ENCODE peak calls at places on chromosomes 2 and 18, in five cellular contexts. K is OCI-LY7; P is lower lobe of right lung; O is CD8-positive, alpha-beta memory T cell; C is A549. T is an unnamed sample.
A peak's percentile ranks its signal among the peaks of the same experiment; 100 is the strongest.

GRCh38 chr2:217092710-217093379 is 233.0 kb upstream of the TNP1 start:
- DNase-seq in C (no peak), O (no peak), K (no peak), P (no peak), T (peak; percentile 51)

GRCh38 chr18:70523035-70523797 is 234.4 kb downstream of the SOCS6 start:
- DNase-seq in O (no peak), K (no peak), P (no peak), C (no peak), T (no peak)

GRCh38 chr2:120874401-120874821 is 138.7 kb downstream of the GLI2 start:
- DNase-seq in O (no peak), P (peak; percentile 29), K (no peak), C (no peak), T (no peak)

GRCh38 chr2:52269696-52270485 is 1238.0 kb upstream of the NRXN1 start:
- DNase-seq in P (no peak), K (no peak), O (no peak), C (no peak), T (no peak)

GRCh38 chr2:171930385-171930784 is 8.1 kb downstream of the HAT1 start:
- DNase-seq in O (no peak), P (no peak), K (no peak), C (no peak), T (no peak)

GRCh38 chr2:113117594-113118262 is 9.7 kb upstream of the IL1RN start:
- DNase-seq in P (peak; percentile 56), K (no peak), O (no peak), C (no peak), T (no peak)

GRCh38 chr2:150280255-150280654 is 207.2 kb downstream of the RND3 start:
- DNase-seq in K (no peak), P (no peak), C (no peak), O (no peak), T (no peak)

GRCh38 chr2:74267068-74267467 is 68.7 kb downstream of the MTHFD2 start:
- DNase-seq in K (peak; percentile 68), C (peak; percentile 56), P (no peak), O (peak; percentile 73), T (peak; percentile 14)

GRCh38 chr2:178320011-178320410 is 125.7 kb downstream of the OSBPL6 start:
- DNase-seq in K (no peak), O (no peak), C (no peak), P (no peak), T (no peak)

GRCh38 chr2:186405847-186406246 is 80.2 kb upstream of the ZC3H15 start:
- DNase-seq in C (no peak), O (no peak), P (no peak), K (no peak), T (no peak)

GRCh38 chr2:5176764-5177163 is 515.4 kb upstream of the SOX11 start:
- DNase-seq in C (no peak), O (no peak), P (no peak), K (no peak), T (no peak)

GRCh38 chr2:44951714-44952113 is 10.2 kb downstream of the SIX3 start:
- DNase-seq in O (no peak), K (no peak), P (peak; percentile 29), C (no peak), T (no peak)

GRCh38 chr2:33275689-33276444 is 200.6 kb upstream of the RASGRP3 start:
- DNase-seq in P (no peak), O (peak; percentile 68), C (peak; percentile 94), K (no peak), T (no peak)

GRCh38 chr2:80304522-80304878 is at the start of gene LRRTM1:
- DNase-seq in C (no peak), P (no peak), O (no peak), K (no peak), T (peak; percentile 53)
- H3K4me3 ChIP-seq in C (no peak within 1 kb of the TSS), P (peak within 1 kb of the TSS; percentile 39), O (no peak within 1 kb of the TSS), K (no peak within 1 kb of the TSS), T (peak within 1 kb of the TSS; percentile 73)

DNA sequence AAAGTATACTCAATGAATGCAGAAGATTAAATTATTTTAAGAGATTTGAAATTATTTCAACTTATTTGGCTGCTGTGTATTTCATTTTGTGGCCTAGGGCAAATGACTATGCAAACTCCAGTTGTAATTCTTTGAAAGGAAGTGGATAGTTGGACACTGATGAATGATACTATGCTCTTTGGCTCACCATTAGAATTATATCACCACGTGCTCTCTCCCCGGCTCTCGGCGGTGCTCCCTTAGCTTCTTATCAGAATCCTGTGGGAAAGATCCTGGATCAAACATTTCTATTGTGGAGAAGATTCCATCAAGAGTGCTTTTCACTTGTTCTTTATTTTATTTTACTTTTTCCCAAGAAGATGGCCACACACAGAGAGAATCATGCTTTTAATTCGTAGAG is 55.2 kb downstream of the ADCYAP1 start:
- DNase-seq in C (no peak), K (no peak), P (no peak), O (no peak), T (no peak)
- H3K4me3 ChIP-seq in C (no peak overlapping the region), K (no peak overlapping the region), P (no peak overlapping the region), O (no peak overlapping the region), T (no peak overlapping the region)

GRCh38 chr2:176104338-176105077 is 2.6 kb upstream of the HOXD11 start:
- DNase-seq in K (no peak), O (no peak), P (no peak), C (peak; percentile 82), T (no peak)

GRCh38 chr2:176106636-176107539 is at the start of gene HOXD11:
- DNase-seq in O (no peak), C (peak; percentile 70), K (no peak), P (no peak), T (no peak)

GRCh38 chr2:176107731-176108181 is 676 bp downstream of the HOXD11 start:
- DNase-seq in C (no peak), K (no peak), O (no peak), P (no peak), T (no peak)

GRCh38 chr2:176105078-176105726 is 1.9 kb upstream of the HOXD11 start:
- DNase-seq in C (no peak), P (no peak), K (no peak), O (no peak), T (no peak)

GRCh38 chr2:176105727-176106635 is 1.1 kb upstream of the HOXD11 start:
- DNase-seq in O (no peak), C (no peak), K (no peak), P (no peak), T (no peak)
- H3K4me3 ChIP-seq in O (no peak overlapping the region), C (peak overlapping the region; percentile 66), K (no peak overlapping the region), P (no peak overlapping the region), T (no peak overlapping the region)

DNA sequence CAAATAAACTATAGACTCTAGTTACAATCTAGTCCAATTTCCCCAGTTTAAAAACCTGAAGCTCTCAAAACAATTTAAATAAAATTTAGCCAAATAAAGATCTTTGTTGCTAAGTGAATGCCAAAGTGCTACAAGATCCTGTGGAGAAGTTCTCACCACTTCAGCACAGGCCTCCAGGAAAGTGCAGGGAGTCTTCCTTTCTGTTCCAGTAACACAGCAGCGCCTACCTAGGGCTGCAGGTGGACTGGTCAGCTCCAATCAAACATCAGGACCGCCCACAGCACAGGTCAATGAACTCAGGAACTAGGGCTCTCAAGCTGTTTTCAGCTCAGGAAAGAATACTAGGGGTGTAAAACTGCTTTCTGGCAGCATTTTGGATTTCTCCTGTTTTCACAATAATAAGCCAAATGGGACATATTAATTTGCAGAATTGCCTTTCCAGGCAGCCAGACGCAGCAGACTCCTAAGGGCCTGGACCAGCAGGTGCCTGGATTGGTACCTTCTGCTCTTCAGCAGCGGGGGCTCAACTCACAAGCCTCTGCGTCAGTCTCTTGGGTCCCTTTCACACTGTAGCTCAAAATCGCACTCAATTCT is 1.5 kb downstream of the FAM110C start:
- DNase-seq in K (no peak), C (no peak), O (no peak), P (peak; percentile 57), T (no peak)
- H3K4me3 ChIP-seq in K (no peak overlapping the region), C (no peak overlapping the region), O (no peak overlapping the region), P (peak overlapping the region; percentile 65), T (no peak overlapping the region)

GRCh38 chr18:6414723-6415362 is at the start of gene L3MBTL4:
- DNase-seq in P (peak; percentile 74), O (no peak), K (no peak), C (no peak), T (no peak)
- H3K4me3 ChIP-seq in P (peak within 1 kb of the TSS; percentile 89), O (no peak within 1 kb of the TSS), K (no peak within 1 kb of the TSS), C (peak within 1 kb of the TSS; percentile 50), T (no peak within 1 kb of the TSS)

DNA sequence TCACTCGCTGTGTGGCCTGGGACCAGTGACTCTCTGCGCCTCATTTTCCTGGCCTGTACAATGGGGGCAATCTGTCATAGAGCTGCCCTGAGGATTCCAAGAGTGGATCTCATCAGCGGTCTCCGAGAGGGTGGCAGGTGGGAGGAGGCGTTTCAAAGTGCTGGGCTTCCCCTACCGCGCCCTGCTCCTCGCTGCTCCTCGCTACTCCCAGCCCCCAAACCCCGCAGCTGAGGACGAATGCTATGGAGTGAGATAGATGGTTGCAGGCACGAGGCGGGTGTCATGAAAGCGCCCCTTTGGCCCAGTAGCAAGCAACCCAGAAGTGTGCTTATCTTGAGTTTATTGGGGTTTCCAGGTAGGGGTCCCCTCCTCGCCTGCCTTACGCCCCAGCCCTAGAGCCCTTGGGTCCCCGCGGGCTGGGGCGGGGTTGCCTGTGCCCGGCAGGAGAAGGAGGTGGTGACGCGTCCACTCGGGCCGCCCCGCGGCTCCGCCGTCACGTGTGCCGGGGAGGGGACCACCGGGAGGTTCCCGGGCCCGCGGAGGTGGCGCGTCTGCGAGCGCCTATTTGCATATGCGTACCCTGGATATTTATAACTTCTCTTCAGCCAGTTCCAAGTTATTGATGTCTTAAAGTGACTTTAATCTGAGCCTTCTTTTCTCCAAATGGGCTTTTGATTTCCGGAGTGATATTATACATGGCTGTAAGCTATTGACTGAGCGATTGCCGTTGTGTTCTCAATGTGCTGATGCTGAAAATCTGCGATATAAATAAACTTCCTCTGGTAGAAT is 263.8 kb downstream of the ATAD2B start:
- DNase-seq in C (no peak), O (no peak), K (no peak), P (no peak), T (no peak)
- H3K4me3 ChIP-seq in C (no peak overlapping the region), O (no peak overlapping the region), K (no peak overlapping the region), P (peak overlapping the region; percentile 38), T (no peak overlapping the region)

GRCh38 chr18:39037925-39038324 is 1472.3 kb upstream of the CELF4 start:
- DNase-seq in P (no peak), C (no peak), O (no peak), K (no peak), T (no peak)

GRCh38 chr18:39030124-39030655 is 1464.6 kb upstream of the CELF4 start:
- DNase-seq in P (no peak), K (no peak), O (no peak), C (no peak), T (no peak)

DNA sequence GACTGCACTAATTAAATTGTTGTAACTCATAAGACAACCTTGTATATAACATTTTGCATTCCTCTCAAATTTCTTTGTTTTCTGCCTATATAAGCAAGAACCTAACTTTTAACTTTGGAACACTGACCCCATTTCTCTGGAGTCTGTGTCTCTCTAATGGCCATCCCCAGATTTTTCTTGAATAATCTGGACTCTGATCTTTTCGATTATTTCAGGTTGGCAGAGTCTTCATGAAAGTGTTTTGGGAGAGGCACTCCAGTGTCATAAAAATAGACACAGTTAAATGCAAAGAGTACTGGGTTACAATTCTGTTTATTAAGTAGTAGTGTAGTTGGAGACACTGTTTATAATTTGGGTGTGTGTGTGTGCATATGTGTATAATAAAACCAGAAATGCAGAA is 1467.7 kb upstream of the CELF4 start:
- DNase-seq in O (no peak), P (no peak), C (no peak), K (no peak), T (no peak)
- H3K4me3 ChIP-seq in O (no peak overlapping the region), P (no peak overlapping the region), C (no peak overlapping the region), K (no peak overlapping the region), T (no peak overlapping the region)